ENCODE peak calls at places on chromosomes 12 and 14, in five cellular contexts. P, Y, A, L and Q are unnamed samples.

GRCh38 chr14:53331921-53332320 is 178.8 kb upstream of the DDHD1 start:
- DNase-seq in P (no peak), Y (no peak), A (no peak), L (no peak), Q (no peak)

GRCh38 chr12:3204143-3204542 is 127.0 kb downstream of the TSPAN9 start:
- DNase-seq in P (no peak), Y (no peak), A (no peak), L (no peak), Q (no peak)

GRCh38 chr12:6963016-6963731 is 7.3 kb downstream of the PHB2 start:
- DNase-seq in P (no peak), Y (no peak), A (no peak), L (no peak), Q (no peak)

GRCh38 chr12:109393437-109394345 is 46.0 kb downstream of the MYO1H start:
- DNase-seq in P (peak; percentile 71), Y (peak; percentile 23), A (no peak), L (peak; percentile 53), Q (peak; percentile 90)

GRCh38 chr12:11460343-11461023 is 65.1 kb upstream of the PRB2 start:
- DNase-seq in P (no peak), Y (no peak), A (no peak), L (no peak), Q (peak; percentile 0)

GRCh38 chr14:53888535-53889386 is 67.9 kb downstream of the BMP4 start:
- DNase-seq in P (no peak), Y (no peak), A (no peak), L (no peak), Q (no peak)

GRCh38 chr14:72565200-72565599 is 328.7 kb downstream of the DPF3 start:
- DNase-seq in P (peak; percentile 41), Y (no peak), A (no peak), L (no peak), Q (no peak)

GRCh38 chr14:50039734-50040400 is 76.5 kb downstream of the VCPKMT start:
- DNase-seq in P (peak; percentile 65), Y (peak; percentile 57), A (no peak), L (no peak), Q (no peak)

GRCh38 chr12:69052613-69053408 is 119.8 kb upstream of the CPM start:
- DNase-seq in P (peak; percentile 94), Y (peak; percentile 91), A (peak; percentile 32), L (peak; percentile 83), Q (peak; percentile 90)

GRCh38 chr14:65910108-65910507 is 497.6 kb downstream of the FUT8 start:
- DNase-seq in P (peak; percentile 84), Y (peak; percentile 32), A (no peak), L (peak; percentile 28), Q (peak; percentile 25)

GRCh38 chr14:59897757-59898383 is 22.1 kb upstream of the LRRC9 start:
- DNase-seq in P (peak; percentile 28), Y (peak; percentile 4), A (no peak), L (no peak), Q (no peak)

GRCh38 chr12:119020377-119021360 is 39.3 kb downstream of the SRRM4 start:
- DNase-seq in P (peak; percentile 2), Y (no peak), A (no peak), L (no peak), Q (no peak)

GRCh38 chr12:75209782-75210138 is at the start of gene KCNC2:
- DNase-seq in P (no peak), Y (no peak), A (no peak), L (no peak), Q (no peak)

GRCh38 chr14:76348898-76349297 is 27.0 kb upstream of the ESRRB start:
- DNase-seq in P (peak; percentile 65), Y (peak; percentile 72), A (no peak), L (peak; percentile 29), Q (peak; percentile 36)

GRCh38 chr14:94175403-94176146 is 1.5 kb downstream of the PPP4R4 start:
- DNase-seq in P (peak; percentile 15), Y (no peak), A (no peak), L (no peak), Q (peak; percentile 17)

GRCh38 chr14:69631509-69631908 is 20.1 kb downstream of the SUSD6 start:
- DNase-seq in P (peak; percentile 60), Y (no peak), A (no peak), L (peak; percentile 94), Q (no peak)

GRCh38 chr14:69626132-69626500 is 14.7 kb downstream of the SUSD6 start:
- DNase-seq in P (no peak), Y (no peak), A (no peak), L (no peak), Q (no peak)

GRCh38 chr14:69632752-69633151 is 21.4 kb downstream of the SUSD6 start:
- DNase-seq in P (no peak), Y (no peak), A (no peak), L (no peak), Q (no peak)

GRCh38 chr14:69632154-69632553 is 20.8 kb downstream of the SUSD6 start:
- DNase-seq in P (peak; percentile 23), Y (no peak), A (no peak), L (no peak), Q (no peak)

GRCh38 chr14:69629225-69630127 is 18.1 kb downstream of the SUSD6 start:
- DNase-seq in P (peak; percentile 43), Y (no peak), A (no peak), L (peak; percentile 50), Q (no peak)
- H3K4me1 ChIP-seq in P (peaks cover 28% of the 10 kb centered on the region), Y (peaks cover 17% of the 10 kb centered on the region), A (peaks cover 75% of the 10 kb centered on the region), L (peaks cover 45% of the 10 kb centered on the region), Q (peaks cover 22% of the 10 kb centered on the region)

DNA sequence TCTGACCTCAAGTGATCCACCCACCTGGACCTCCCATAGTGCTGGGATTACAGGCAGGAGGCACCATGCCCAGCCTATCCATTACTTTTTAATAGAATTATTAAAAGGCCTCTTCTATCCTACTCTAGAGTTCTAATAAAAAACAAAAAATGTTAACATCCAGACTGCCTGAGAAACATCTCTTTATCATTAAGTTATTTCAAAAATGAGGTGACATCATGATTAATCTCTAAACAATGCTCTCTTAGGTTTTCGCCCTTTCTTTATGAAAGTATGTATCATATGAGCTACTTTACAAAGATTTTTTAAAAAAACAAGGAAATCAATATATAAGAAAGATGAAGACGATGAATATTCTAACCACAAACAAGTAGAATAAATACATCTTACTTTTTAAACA is 52.6 kb downstream of the FGD6 start:
- DNase-seq in P (peak; percentile 30), Y (peak; percentile 63), A (no peak), L (peak; percentile 30), Q (peak; percentile 21)
- H3K9ac ChIP-seq in P (peak overlapping the region; percentile 44), Y (peak overlapping the region; percentile 35), A (no peak overlapping the region), L (no peak overlapping the region), Q (no peak overlapping the region)

GRCh38 chr12:96083020-96083489 is 47.7 kb upstream of the LTA4H start:
- DNase-seq in P (no peak), Y (peak; percentile 5), A (no peak), L (peak; percentile 11), Q (no peak)
- H3K36me3 ChIP-seq in P (no peaks in the 10 kb centered on the region), Y (no peaks in the 10 kb centered on the region), A (no peaks in the 10 kb centered on the region), L (no peaks in the 10 kb centered on the region), Q (no peaks in the 10 kb centered on the region)

GRCh38 chr14:105330491-105330895 is 15.9 kb downstream of the PACS2 start:
- DNase-seq in P (peak; percentile 90), Y (peak; percentile 60), A (no peak), L (peak; percentile 60), Q (peak; percentile 55)

GRCh38 chr14:105328678-105329390 is 14.3 kb downstream of the PACS2 start:
- DNase-seq in P (no peak), Y (no peak), A (no peak), L (no peak), Q (no peak)

GRCh38 chr14:105331575-105332351 is 17.2 kb downstream of the PACS2 start:
- DNase-seq in P (no peak), Y (no peak), A (no peak), L (no peak), Q (no peak)

GRCh38 chr14:105328070-105328677 is 13.6 kb downstream of the PACS2 start:
- DNase-seq in P (no peak), Y (no peak), A (no peak), L (no peak), Q (no peak)

DNA sequence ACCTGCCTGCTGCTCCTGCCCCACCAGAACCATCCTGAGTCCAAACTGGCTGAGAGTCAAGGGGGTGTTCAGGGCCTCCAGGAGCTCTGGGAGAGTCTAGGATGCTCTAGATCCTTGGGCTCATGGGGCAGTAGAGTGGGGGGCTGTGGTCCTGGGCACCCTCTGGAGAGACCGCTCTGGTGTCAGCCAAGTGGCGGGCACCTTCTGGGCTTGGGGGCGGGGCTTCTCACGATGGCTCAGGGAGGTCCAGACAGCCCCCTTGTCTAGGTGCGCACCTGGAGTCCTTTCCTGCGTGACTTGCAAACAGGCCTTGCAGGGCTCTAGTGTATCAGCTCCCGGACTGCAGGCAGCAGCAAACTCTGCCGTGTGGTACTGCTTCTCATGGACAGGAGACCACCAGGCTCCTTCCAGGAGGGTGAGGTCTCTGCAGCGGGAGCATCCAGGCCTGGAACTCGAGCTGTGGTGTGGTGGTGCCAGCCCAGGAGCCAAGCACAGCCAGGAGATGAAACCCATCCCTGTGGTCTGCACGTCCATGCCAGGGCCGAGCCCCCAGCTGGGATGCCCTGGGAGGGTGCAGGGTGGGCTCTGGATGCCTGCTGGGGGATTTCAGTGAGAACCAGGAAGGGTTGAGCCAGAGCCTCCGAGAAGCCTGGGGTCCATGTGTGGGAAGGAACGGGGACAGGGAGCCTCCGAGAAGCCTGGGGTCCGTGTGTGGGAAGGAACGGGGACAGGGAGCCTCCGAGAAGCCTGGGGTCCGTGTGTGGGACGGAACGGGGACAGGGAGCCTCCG is 15.1 kb downstream of the PACS2 start:
- DNase-seq in P (no peak), Y (no peak), A (no peak), L (no peak), Q (no peak)
- H3K4me1 ChIP-seq in P (peaks cover 13% of the 10 kb centered on the region), Y (peaks cover 6% of the 10 kb centered on the region), A (peaks cover 3% of the 10 kb centered on the region), L (peaks cover 5% of the 10 kb centered on the region), Q (peaks cover 4% of the 10 kb centered on the region)

DNA sequence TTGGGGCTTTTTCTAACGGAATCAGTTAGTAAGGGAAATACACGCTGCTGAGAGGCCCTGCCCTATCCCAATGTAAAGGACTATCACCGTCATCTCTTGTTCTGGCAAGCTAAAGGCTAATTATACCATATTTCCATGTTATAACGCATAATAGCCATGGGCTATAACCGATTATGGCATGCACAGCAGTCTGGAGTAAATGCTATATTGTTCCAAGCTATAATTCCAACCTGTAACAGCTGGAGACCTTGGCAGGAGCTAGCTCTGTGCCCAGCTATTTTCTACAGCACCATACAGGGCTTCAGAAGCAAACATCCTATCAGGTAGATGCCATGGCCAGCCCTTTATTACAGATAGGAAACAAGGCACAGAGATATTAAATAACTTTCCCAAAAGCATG is 26.3 kb downstream of the SYNE3 start:
- DNase-seq in P (no peak), Y (no peak), A (no peak), L (no peak), Q (no peak)
- H3K9ac ChIP-seq in P (no peak overlapping the region), Y (no peak overlapping the region), A (no peak overlapping the region), L (no peak overlapping the region), Q (peak overlapping the region; percentile 66)